ENCODE peak calls at places on chromosomes 5 and 9, in four cellular contexts. Z is Right ventricle myocardium superior, C is Right ventricle myocardium inferior, A is left lung. O is an unnamed sample.

GRCh38 chr5:84437673-84438315 is 53.1 kb upstream of the EDIL3 start:
- ATAC-seq in A (peak; percentile 57), Z (no peak), C (no peak), O (no peak)

GRCh38 chr9:127122176-127123151 is at the start of gene ANGPTL2:
- ATAC-seq in C (peak; percentile 96), A (peak; percentile 93), Z (peak; percentile 93), O (peak; percentile 18)

GRCh38 chr9:129344623-129345495 is 166.8 kb upstream of the IER5L start:
- ATAC-seq in Z (peak; percentile 17), A (peak; percentile 3), C (no peak), O (no peak)

GRCh38 chr5:56481998-56482698 is 249.0 kb upstream of the ANKRD55 start:
- ATAC-seq in Z (no peak), A (peak; percentile 39), C (peak; percentile 0), O (no peak)

GRCh38 chr9:113578877-113579269 is 115.3 kb downstream of the RGS3 start:
- ATAC-seq in A (peak; percentile 35), C (no peak), Z (no peak), O (peak; percentile 79)

GRCh38 chr5:6496207-6496584 is 47.5 kb downstream of the UBE2QL1 start:
- ATAC-seq in Z (peak; percentile 21), A (no peak), C (no peak), O (peak; percentile 87)

GRCh38 chr5:111144352-111144930 is 52.3 kb downstream of the WDR36 start:
- ATAC-seq in C (no peak), Z (no peak), A (no peak), O (peak; percentile 88)

GRCh38 chr5:44619875-44620610 is 188.7 kb upstream of the MRPS30 start:
- ATAC-seq in Z (no peak), A (no peak), C (no peak), O (no peak)

GRCh38 chr5:139847790-139848507 is 52.3 kb downstream of the PSD2 start:
- ATAC-seq in Z (peak; percentile 81), C (peak; percentile 72), A (peak; percentile 57), O (peak; percentile 85)